ENCODE peak calls at places on chromosomes 5 and 9, in six cellular contexts. V is type B pancreatic cell, D is A673, Z is NB4, O is activated T-helper 1 cell treated with Interleukin-2 at 50 U/mL for 16 hours, K is foreskin keratinocyte. W is an unnamed sample.

GRCh38 chr9:99601506-99601905 is 220.2 kb upstream of the NR4A3 start:
- DNase-seq in Z (no peak), K (no peak), O (no peak), D (peak), V (no peak), W (no peak)

GRCh38 chr9:37840560-37841194 is 40.1 kb downstream of the DCAF10 start:
- DNase-seq in V (no peak), Z (peak), O (no peak), K (peak), D (peak), W (no peak)

GRCh38 chr5:158820891-158821290 is 278.8 kb downstream of the EBF1 start:
- DNase-seq in D (no peak), V (no peak), O (no peak), K (no peak), Z (no peak), W (no peak)

GRCh38 chr9:115400801-115401200 is 282.8 kb upstream of the TNC start:
- DNase-seq in V (no peak), O (no peak), Z (no peak), D (no peak), K (no peak), W (peak)

GRCh38 chr9:1875921-1876448 is 139.2 kb upstream of the SMARCA2 start:
- DNase-seq in O (no peak), Z (no peak), K (no peak), V (no peak), D (no peak), W (no peak)

GRCh38 chr5:87526131-87526530 is 113.4 kb upstream of the CCNH start:
- DNase-seq in V (no peak), D (peak), Z (no peak), K (no peak), O (no peak), W (no peak)

GRCh38 chr5:34959323-34959722 is 30.0 kb downstream of the DNAJC21 start:
- DNase-seq in V (no peak), Z (peak), D (no peak), O (no peak), K (peak), W (no peak)

GRCh38 chr9:126170286-126170823 is 156.3 kb upstream of the MVB12B start:
- DNase-seq in D (no peak), V (peak), Z (no peak), K (no peak), O (no peak), W (no peak)

GRCh38 chr5:92222449-92222848 is 839.3 kb upstream of the ARRDC3 start:
- DNase-seq in Z (no peak), V (no peak), K (no peak), D (peak), O (no peak), W (peak)

GRCh38 chr9:33136721-33137120 is 30.4 kb downstream of the B4GALT1 start:
- DNase-seq in O (no peak), V (no peak), D (no peak), K (peak), Z (no peak), W (no peak)

GRCh38 chr9:126327750-126328120 is 1.1 kb downstream of the MVB12B start:
- DNase-seq in K (no peak), O (no peak), Z (peak), V (no peak), D (no peak), W (no peak)

GRCh38 chr9:34025062-34025461 is 23.6 kb downstream of the UBAP2 start:
- DNase-seq in O (no peak), Z (no peak), K (no peak), V (no peak), D (no peak), W (no peak)

GRCh38 chr5:135067587-135067986 is 33.6 kb upstream of the PITX1 start:
- DNase-seq in V (no peak), Z (no peak), D (no peak), O (no peak), K (no peak), W (no peak)

GRCh38 chr5:154059039-154059430 is 20.3 kb downstream of the MFAP3 start:
- DNase-seq in V (no peak), D (no peak), O (no peak), Z (no peak), K (no peak), W (no peak)

GRCh38 chr5:132785355-132785754 is 8.3 kb upstream of the SEPTIN8 start:
- DNase-seq in O (no peak), Z (no peak), V (no peak), K (no peak), D (no peak), W (no peak)

GRCh38 chr5:72556351-72557146 is 49.3 kb upstream of the ZNF366 start:
- DNase-seq in K (peak), Z (no peak), D (peak), V (peak), O (no peak), W (peak)

GRCh38 chr5:120240716-120241115 is 223.4 kb upstream of the PRR16 start:
- DNase-seq in Z (no peak), V (no peak), O (no peak), D (no peak), K (no peak), W (no peak)

GRCh38 chr9:4828776-4829175 is 36.0 kb downstream of the RCL1 start:
- DNase-seq in O (no peak), D (peak), V (no peak), Z (no peak), K (no peak), W (no peak)

GRCh38 chr5:145946112-145946861 is 9.9 kb downstream of the SH3RF2 start:
- DNase-seq in D (peak), K (peak), O (no peak), V (no peak), Z (peak), W (no peak)

GRCh38 chr5:176620333-176620981 is 9.9 kb downstream of the SNCB start:
- DNase-seq in D (no peak), O (no peak), V (no peak), Z (no peak), K (no peak), W (no peak)

GRCh38 chr9:134575103-134575816 is 66.3 kb upstream of the COL5A1 start:
- DNase-seq in D (no peak), Z (no peak), V (no peak), K (no peak), O (no peak), W (peak)

GRCh38 chr5:125139590-125139989 is 393.2 kb upstream of the ZNF608 start:
- DNase-seq in V (no peak), D (no peak), K (no peak), O (no peak), Z (no peak), W (no peak)

GRCh38 chr5:31537856-31538255 is 5.8 kb downstream of the C5orf22 start:
- DNase-seq in K (no peak), O (no peak), V (no peak), D (no peak), Z (no peak), W (no peak)

GRCh38 chr5:33223563-33224305 is 217.0 kb upstream of the TARS1 start:
- DNase-seq in D (no peak), V (no peak), K (no peak), O (no peak), Z (no peak), W (no peak)

GRCh38 chr5:115810776-115811175 is 5.7 kb downstream of the CDO1 start:
- DNase-seq in O (no peak), D (no peak), V (no peak), Z (no peak), K (peak), W (no peak)

GRCh38 chr5:148833122-148833521 is 6.7 kb downstream of the ADRB2 start:
- DNase-seq in V (no peak), D (no peak), Z (peak), K (no peak), O (no peak), W (no peak)

GRCh38 chr5:124748687-124749594 is 2.5 kb upstream of the ZNF608 start:
- DNase-seq in V (peak), Z (peak), D (peak), O (no peak), K (peak), W (peak)

GRCh38 chr9:114771901-114772300 is 33.9 kb downstream of the TNFSF15 start:
- DNase-seq in K (no peak), Z (no peak), O (no peak), V (no peak), D (no peak), W (no peak)

GRCh38 chr5:159444441-159445082 is 114.3 kb upstream of the IL12B start:
- DNase-seq in Z (peak), D (peak), V (no peak), K (peak), O (no peak), W (peak)

GRCh38 chr5:109099081-109099480 is 310.7 kb downstream of the PJA2 start:
- DNase-seq in V (no peak), D (no peak), O (no peak), K (no peak), Z (no peak), W (no peak)

GRCh38 chr5:87435144-87435694 is 22.5 kb upstream of the CCNH start:
- DNase-seq in Z (no peak), O (no peak), V (no peak), K (no peak), D (no peak), W (no peak)

GRCh38 chr5:42960472-42960871 is 79.6 kb downstream of the ANXA2R start:
- DNase-seq in K (no peak), V (no peak), D (no peak), Z (no peak), O (no peak), W (no peak)

GRCh38 chr9:27261517-27262211 is 35.3 kb downstream of the EQTN start:
- DNase-seq in K (peak), Z (no peak), O (no peak), D (no peak), V (no peak), W (no peak)

GRCh38 chr5:154945695-154946301 is 4.9 kb downstream of the MRPL22 start:
- DNase-seq in D (no peak), K (no peak), O (no peak), Z (peak), V (no peak), W (no peak)

GRCh38 chr5:180703912-180704311 is 35.9 kb downstream of the OR2Y1 start:
- DNase-seq in Z (no peak), K (no peak), V (no peak), D (no peak), O (no peak), W (no peak)

GRCh38 chr5:41707853-41708603 is 162.2 kb downstream of the OXCT1 start:
- DNase-seq in V (no peak), Z (peak), D (peak), O (no peak), K (peak), W (peak)

GRCh38 chr9:106106396-106106795 is 412.1 kb downstream of the TMEM38B start:
- DNase-seq in Z (no peak), V (no peak), K (peak), D (no peak), O (no peak), W (no peak)

GRCh38 chr5:127561254-127561653 is 43.8 kb downstream of the PRRC1 start:
- DNase-seq in V (no peak), D (no peak), Z (no peak), O (no peak), K (peak), W (no peak)

GRCh38 chr9:120619751-120620655 is 40.0 kb upstream of the CDK5RAP2 start:
- DNase-seq in Z (peak), V (no peak), D (peak), K (peak), O (peak), W (peak)

GRCh38 chr9:1732670-1733069 is 282.5 kb upstream of the SMARCA2 start:
- DNase-seq in O (no peak), Z (no peak), D (peak), V (no peak), K (no peak), W (no peak)